ENCODE peak calls at places on chromosomes 11 and 22, in four cellular contexts. One of them, this sample, is unnamed.

GRCh38 chr11:117072517-117073218 is 25.6 kb downstream of the SIK3 start:
- DNase-seq in HFF-Myc: peak
- DNase-seq in lower lobe of right lung: no peak
- DNase-seq in naive thymus-derived CD4-positive, alpha-beta T cell: no peak
- DNase-seq in this sample: no peak

GRCh38 chr22:27252282-27253049 is 549.1 kb downstream of the MN1 start:
- DNase-seq in HFF-Myc: peak
- DNase-seq in lower lobe of right lung: no peak
- DNase-seq in naive thymus-derived CD4-positive, alpha-beta T cell: no peak
- DNase-seq in this sample: no peak

GRCh38 chr11:65788801-65789200 is 1.9 kb downstream of the OVOL1 start:
- DNase-seq in naive thymus-derived CD4-positive, alpha-beta T cell: no peak
- DNase-seq in lower lobe of right lung: no peak
- DNase-seq in HFF-Myc: no peak
- DNase-seq in this sample: no peak

GRCh38 chr11:124493256-124493655 is 47.8 kb upstream of the OR8B8 start:
- DNase-seq in naive thymus-derived CD4-positive, alpha-beta T cell: no peak
- DNase-seq in lower lobe of right lung: no peak
- DNase-seq in HFF-Myc: no peak
- DNase-seq in this sample: no peak

GRCh38 chr22:36145881-36146280 is 14.7 kb downstream of the APOL3 start:
- DNase-seq in HFF-Myc: no peak
- DNase-seq in naive thymus-derived CD4-positive, alpha-beta T cell: no peak
- DNase-seq in lower lobe of right lung: no peak
- DNase-seq in this sample: no peak

GRCh38 chr22:17106161-17106784 is 14.9 kb downstream of the TMEM121B start:
- DNase-seq in lower lobe of right lung: no peak
- DNase-seq in naive thymus-derived CD4-positive, alpha-beta T cell: no peak
- DNase-seq in HFF-Myc: no peak
- DNase-seq in this sample: no peak

GRCh38 chr11:77175869-77176539 is 48.0 kb downstream of the MYO7A start:
- DNase-seq in lower lobe of right lung: peak
- DNase-seq in naive thymus-derived CD4-positive, alpha-beta T cell: no peak
- DNase-seq in HFF-Myc: no peak
- DNase-seq in this sample: no peak

GRCh38 chr11:64742087-64742939 is 1.6 kb downstream of the RASGRP2 start:
- DNase-seq in HFF-Myc: no peak
- DNase-seq in naive thymus-derived CD4-positive, alpha-beta T cell: no peak
- DNase-seq in lower lobe of right lung: no peak
- DNase-seq in this sample: no peak

GRCh38 chr11:86637976-86638375 is 34.4 kb downstream of the ME3 start:
- DNase-seq in naive thymus-derived CD4-positive, alpha-beta T cell: no peak
- DNase-seq in HFF-Myc: no peak
- DNase-seq in lower lobe of right lung: no peak
- DNase-seq in this sample: no peak

GRCh38 chr22:39241632-39242388 is 3.0 kb downstream of the PDGFB start:
- DNase-seq in HFF-Myc: no peak
- DNase-seq in naive thymus-derived CD4-positive, alpha-beta T cell: peak
- DNase-seq in lower lobe of right lung: no peak
- DNase-seq in this sample: peak

GRCh38 chr22:46169628-46170027 is 19.3 kb downstream of the PPARA start:
- DNase-seq in HFF-Myc: no peak
- DNase-seq in lower lobe of right lung: no peak
- DNase-seq in naive thymus-derived CD4-positive, alpha-beta T cell: no peak
- DNase-seq in this sample: no peak

GRCh38 chr11:111849631-111850030 is 21.8 kb downstream of the ALG9 start:
- DNase-seq in HFF-Myc: no peak
- DNase-seq in lower lobe of right lung: no peak
- DNase-seq in naive thymus-derived CD4-positive, alpha-beta T cell: no peak
- DNase-seq in this sample: no peak

GRCh38 chr11:132073787-132074186 is 703.4 kb downstream of the NTM start:
- DNase-seq in naive thymus-derived CD4-positive, alpha-beta T cell: no peak
- DNase-seq in HFF-Myc: no peak
- DNase-seq in lower lobe of right lung: no peak
- DNase-seq in this sample: no peak

GRCh38 chr11:6586434-6587359 is 16.7 kb downstream of the RRP8 start:
- DNase-seq in naive thymus-derived CD4-positive, alpha-beta T cell: no peak
- DNase-seq in HFF-Myc: no peak
- DNase-seq in lower lobe of right lung: no peak
- DNase-seq in this sample: no peak

GRCh38 chr22:24315367-24315781 is 44.7 kb downstream of the SPECC1L start:
- DNase-seq in naive thymus-derived CD4-positive, alpha-beta T cell: no peak
- DNase-seq in lower lobe of right lung: no peak
- DNase-seq in HFF-Myc: peak
- DNase-seq in this sample: no peak

DNA sequence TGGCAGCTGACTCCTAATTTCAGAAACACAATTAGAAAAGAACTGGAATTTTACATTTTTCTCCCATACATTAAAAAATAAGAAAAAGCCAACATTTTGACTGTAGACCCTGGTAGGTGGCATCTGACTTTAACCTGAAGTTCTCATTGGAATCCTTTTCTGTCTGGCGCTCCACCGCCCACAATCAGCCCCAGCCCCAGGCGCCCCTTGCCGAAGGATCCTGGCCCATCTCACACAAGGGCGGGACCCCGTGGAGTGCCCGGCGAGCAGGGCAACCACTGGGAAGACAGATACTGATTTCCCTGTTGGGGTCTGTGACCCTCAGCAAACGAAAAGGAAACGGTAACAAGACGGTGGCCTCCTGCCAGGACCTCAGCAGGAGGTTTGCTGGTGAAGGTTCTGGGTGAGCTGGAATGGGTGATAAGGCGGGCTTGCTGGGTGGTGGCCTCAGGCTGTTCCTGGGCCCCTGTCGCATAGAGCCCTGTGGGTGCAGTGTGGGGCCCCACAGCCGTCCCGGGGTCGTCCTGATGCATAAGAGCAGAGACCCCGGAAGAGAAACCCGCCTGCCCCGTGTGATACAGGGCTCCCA is 15.7 kb downstream of the TSPO start:
- DNase-seq in lower lobe of right lung: no peak
- DNase-seq in HFF-Myc: no peak
- DNase-seq in naive thymus-derived CD4-positive, alpha-beta T cell: no peak
- DNase-seq in this sample: no peak
- H3K4me3 ChIP-seq in lower lobe of right lung: no peak
- H3K4me3 ChIP-seq in HFF-Myc: no peak
- H3K4me3 ChIP-seq in naive thymus-derived CD4-positive, alpha-beta T cell: no peak
- H3K4me3 ChIP-seq in this sample: no peak

GRCh38 chr11:69443968-69444364 is 37.5 kb upstream of the LINC01488 start:
- DNase-seq in naive thymus-derived CD4-positive, alpha-beta T cell: no peak
- DNase-seq in HFF-Myc: no peak
- DNase-seq in lower lobe of right lung: no peak
- DNase-seq in this sample: no peak
- H3K4me3 ChIP-seq in naive thymus-derived CD4-positive, alpha-beta T cell: peak
- H3K4me3 ChIP-seq in HFF-Myc: peak
- H3K4me3 ChIP-seq in lower lobe of right lung: peak
- H3K4me3 ChIP-seq in this sample: peak

GRCh38 chr11:58275002-58275401 is 6.9 kb upstream of the OR10W1 start:
- DNase-seq in HFF-Myc: no peak
- DNase-seq in lower lobe of right lung: no peak
- DNase-seq in naive thymus-derived CD4-positive, alpha-beta T cell: no peak
- DNase-seq in this sample: no peak
- H3K4me3 ChIP-seq in HFF-Myc: no peak
- H3K4me3 ChIP-seq in lower lobe of right lung: no peak
- H3K4me3 ChIP-seq in naive thymus-derived CD4-positive, alpha-beta T cell: no peak
- H3K4me3 ChIP-seq in this sample: no peak

DNA sequence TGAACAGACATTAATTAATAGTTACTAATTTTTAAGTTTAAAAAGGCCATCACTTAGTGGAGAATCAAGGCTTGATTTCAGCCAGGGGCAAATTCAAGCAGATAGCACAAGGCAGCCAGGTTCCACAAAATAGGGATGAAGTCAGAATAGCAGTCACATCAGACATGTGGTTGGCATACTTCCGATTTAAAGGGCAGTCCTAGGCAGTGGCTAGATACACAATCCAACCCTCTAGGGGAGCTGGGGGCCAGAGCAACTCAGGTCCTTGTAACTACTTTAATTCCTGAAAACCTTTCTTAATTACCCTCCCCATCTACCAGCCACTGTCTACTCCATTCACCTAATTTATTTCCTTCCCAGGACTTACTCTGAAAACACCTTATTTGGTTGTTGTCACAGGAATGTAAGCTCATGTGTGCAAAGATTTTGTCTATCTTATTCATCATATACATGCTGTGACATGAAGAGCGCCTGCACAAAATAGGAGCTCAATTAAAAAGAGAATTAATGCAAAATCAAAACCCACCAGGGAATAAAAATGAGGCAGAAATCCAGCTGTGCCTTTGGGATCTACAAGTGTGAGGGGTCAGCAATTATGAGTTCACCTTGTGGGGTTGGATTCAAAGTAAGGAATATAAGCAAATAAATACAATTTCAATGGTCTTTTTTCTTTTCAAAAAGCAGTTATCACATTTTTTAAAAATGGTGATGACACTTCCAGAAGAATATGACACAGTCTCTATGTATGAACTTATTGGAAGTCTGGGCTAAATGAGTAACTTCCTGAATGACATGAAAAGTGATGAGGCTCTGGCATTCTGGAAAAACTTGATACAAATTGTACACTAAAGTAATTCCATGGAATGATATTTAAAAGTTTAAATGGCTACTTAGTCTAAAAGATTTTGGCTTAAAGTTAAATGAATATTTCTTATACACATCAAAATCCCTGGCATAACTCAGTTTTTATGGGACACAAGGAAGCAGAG is 53.8 kb downstream of the COPB1 start:
- DNase-seq in naive thymus-derived CD4-positive, alpha-beta T cell: no peak
- DNase-seq in lower lobe of right lung: no peak
- DNase-seq in HFF-Myc: no peak
- DNase-seq in this sample: no peak
- H3K4me3 ChIP-seq in naive thymus-derived CD4-positive, alpha-beta T cell: no peak
- H3K4me3 ChIP-seq in lower lobe of right lung: no peak
- H3K4me3 ChIP-seq in HFF-Myc: no peak
- H3K4me3 ChIP-seq in this sample: no peak

GRCh38 chr11:67366546-67366945 is 6.9 kb downstream of the CLCF1 start:
- DNase-seq in HFF-Myc: no peak
- DNase-seq in lower lobe of right lung: no peak
- DNase-seq in naive thymus-derived CD4-positive, alpha-beta T cell: no peak
- DNase-seq in this sample: no peak
- H3K4me3 ChIP-seq in HFF-Myc: no peak
- H3K4me3 ChIP-seq in lower lobe of right lung: peak
- H3K4me3 ChIP-seq in naive thymus-derived CD4-positive, alpha-beta T cell: no peak
- H3K4me3 ChIP-seq in this sample: no peak

GRCh38 chr11:2402106-2402505 is 1.6 kb downstream of the TSSC4 start:
- DNase-seq in naive thymus-derived CD4-positive, alpha-beta T cell: no peak
- DNase-seq in lower lobe of right lung: no peak
- DNase-seq in HFF-Myc: no peak
- DNase-seq in this sample: no peak
- H3K4me3 ChIP-seq in naive thymus-derived CD4-positive, alpha-beta T cell: no peak
- H3K4me3 ChIP-seq in lower lobe of right lung: peak
- H3K4me3 ChIP-seq in HFF-Myc: peak
- H3K4me3 ChIP-seq in this sample: peak

GRCh38 chr11:108965602-108966001 is 300.7 kb downstream of the DDX10 start:
- DNase-seq in HFF-Myc: peak
- DNase-seq in naive thymus-derived CD4-positive, alpha-beta T cell: no peak
- DNase-seq in lower lobe of right lung: no peak
- DNase-seq in this sample: no peak

GRCh38 chr11:108966978-108967377 is 302.1 kb downstream of the DDX10 start:
- DNase-seq in naive thymus-derived CD4-positive, alpha-beta T cell: no peak
- DNase-seq in HFF-Myc: no peak
- DNase-seq in lower lobe of right lung: no peak
- DNase-seq in this sample: no peak

GRCh38 chr11:108970221-108970991 is 305.5 kb downstream of the DDX10 start:
- DNase-seq in naive thymus-derived CD4-positive, alpha-beta T cell: no peak
- DNase-seq in HFF-Myc: no peak
- DNase-seq in lower lobe of right lung: no peak
- DNase-seq in this sample: no peak

GRCh38 chr11:108966206-108966605 is 301.3 kb downstream of the DDX10 start:
- DNase-seq in lower lobe of right lung: no peak
- DNase-seq in naive thymus-derived CD4-positive, alpha-beta T cell: no peak
- DNase-seq in HFF-Myc: no peak
- DNase-seq in this sample: no peak

DNA sequence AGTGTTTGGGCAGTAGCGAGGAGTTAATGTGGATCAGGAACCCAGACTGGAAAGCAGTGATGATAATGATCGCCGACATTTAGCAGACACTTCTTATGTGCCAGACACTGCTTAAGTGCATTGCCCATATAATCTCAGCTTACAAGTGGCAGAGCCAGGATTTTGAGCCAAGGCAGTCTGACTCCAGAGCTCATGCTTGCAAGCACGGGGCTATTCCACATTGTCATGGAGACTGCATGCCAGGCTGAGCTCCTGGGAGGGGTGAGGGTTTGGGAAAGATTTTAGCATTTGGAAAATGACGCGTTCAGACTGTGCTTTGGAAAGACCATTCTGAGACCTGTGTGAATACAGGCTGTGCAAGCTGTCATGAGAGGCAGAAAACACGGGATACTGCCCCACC is 302.7 kb downstream of the DDX10 start:
- DNase-seq in naive thymus-derived CD4-positive, alpha-beta T cell: no peak
- DNase-seq in HFF-Myc: no peak
- DNase-seq in lower lobe of right lung: no peak
- DNase-seq in this sample: no peak
- H3K4me3 ChIP-seq in naive thymus-derived CD4-positive, alpha-beta T cell: no peak
- H3K4me3 ChIP-seq in HFF-Myc: no peak
- H3K4me3 ChIP-seq in lower lobe of right lung: no peak
- H3K4me3 ChIP-seq in this sample: no peak

DNA sequence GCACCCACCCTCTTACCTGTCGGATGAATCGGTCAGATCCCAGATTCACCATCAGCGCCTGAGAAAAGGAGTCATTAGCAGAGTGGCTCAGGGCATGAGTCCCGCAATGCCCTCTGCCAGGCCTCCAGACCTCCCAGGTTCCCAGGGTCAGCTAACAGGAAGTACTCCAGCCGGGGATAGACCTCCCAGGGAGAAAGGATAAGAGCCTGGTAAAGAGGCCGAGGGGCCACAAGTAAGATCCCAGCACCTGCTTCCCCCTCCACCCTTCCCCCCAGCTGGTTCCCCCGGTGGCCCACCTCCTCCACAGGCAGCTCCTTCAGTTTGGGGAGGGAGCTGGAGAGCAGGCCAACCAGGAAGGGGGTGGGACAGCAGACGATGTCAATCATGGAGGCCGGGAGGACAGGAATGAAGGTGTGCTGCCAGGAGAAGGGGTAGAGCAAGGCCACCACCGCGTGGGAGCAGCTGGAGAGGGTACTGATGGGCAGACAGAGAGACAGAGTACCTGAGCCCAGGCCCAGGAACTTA is 16.4 kb downstream of the RPL27A start:
- DNase-seq in naive thymus-derived CD4-positive, alpha-beta T cell: no peak
- DNase-seq in HFF-Myc: no peak
- DNase-seq in lower lobe of right lung: no peak
- DNase-seq in this sample: no peak
- H3K4me3 ChIP-seq in naive thymus-derived CD4-positive, alpha-beta T cell: no peak
- H3K4me3 ChIP-seq in HFF-Myc: no peak
- H3K4me3 ChIP-seq in lower lobe of right lung: no peak
- H3K4me3 ChIP-seq in this sample: no peak